ENCODE peak calls at places on chromosomes 11 and 22, in five cellular contexts. Q is heart right ventricle, T is astrocyte of the cerebellum, S is SJSA1, F is ovary. O is an unnamed sample.
A peak's percentile ranks its signal among the peaks of the same experiment; 100 is the strongest.

GRCh38 chr22:50444663-50445062 is 30.2 kb downstream of the SBF1 start:
- DNase-seq in Q (no peak), T (peak; percentile 33), S (no peak), F (peak; percentile 70), O (peak; percentile 66)

GRCh38 chr11:10125522-10126133 is 168.4 kb downstream of the SBF2 start:
- DNase-seq in Q (no peak), T (peak; percentile 22), S (no peak), F (no peak), O (no peak)

GRCh38 chr11:31779268-31779879 is 31.7 kb downstream of the PAX6 start:
- DNase-seq in Q (no peak), T (peak; percentile 50), S (no peak), F (no peak), O (peak; percentile 13)

GRCh38 chr11:46958777-46959176 is 22.2 kb downstream of the CSTPP1 start:
- DNase-seq in Q (no peak), T (no peak), S (no peak), F (no peak), O (no peak)

GRCh38 chr11:118251858-118252652 is at the start of gene MPZL3:
- DNase-seq in Q (peak; percentile 77), T (peak; percentile 18), S (peak; percentile 2), F (peak; percentile 57), O (peak; percentile 45)

GRCh38 chr11:101126551-101127347 is 2.9 kb downstream of the PGR start:
- DNase-seq in Q (peak; percentile 41), T (no peak), S (peak; percentile 8), F (peak; percentile 64), O (peak; percentile 69)

GRCh38 chr22:29780781-29781676 is 13.9 kb downstream of the UQCR10 start:
- DNase-seq in Q (no peak), T (peak; percentile 85), S (peak; percentile 82), F (no peak), O (peak; percentile 41)

GRCh38 chr11:47331454-47332302 is 20.8 kb downstream of the MYBPC3 start:
- DNase-seq in Q (no peak), T (no peak), S (no peak), F (no peak), O (no peak)

GRCh38 chr11:115893701-115894100 is 389.5 kb upstream of the CADM1 start:
- DNase-seq in Q (no peak), T (no peak), S (peak; percentile 63), F (no peak), O (no peak)

GRCh38 chr11:41003339-41003992 is 456.0 kb downstream of the LRRC4C start:
- DNase-seq in Q (no peak), T (no peak), S (peak; percentile 73), F (no peak), O (no peak)

GRCh38 chr11:128904303-128904871 is 13.2 kb downstream of the KCNJ5 start:
- DNase-seq in Q (no peak), T (no peak), S (no peak), F (no peak), O (no peak)

GRCh38 chr22:24322522-24322921 is 51.9 kb downstream of the SPECC1L start:
- DNase-seq in Q (no peak), T (no peak), S (no peak), F (no peak), O (no peak)

GRCh38 chr11:90332415-90332814 is 109.6 kb upstream of the CHORDC1 start:
- DNase-seq in Q (no peak), T (no peak), S (no peak), F (no peak), O (no peak)

GRCh38 chr11:75510626-75511025 is 15.1 kb downstream of the GDPD5 start:
- DNase-seq in Q (no peak), T (no peak), S (no peak), F (no peak), O (no peak)

GRCh38 chr11:57224537-57224936 is 12.5 kb downstream of the APLNR start:
- DNase-seq in Q (no peak), T (no peak), S (peak; percentile 52), F (no peak), O (no peak)

GRCh38 chr11:102920118-102920684 is 35.3 kb downstream of the MMP13 start:
- DNase-seq in Q (no peak), T (no peak), S (no peak), F (no peak), O (no peak)

GRCh38 chr11:100777118-100777517 is 90.0 kb downstream of the ARHGAP42 start:
- DNase-seq in Q (no peak), T (no peak), S (no peak), F (no peak), O (no peak)

GRCh38 chr11:45939836-45940235 is 17.4 kb downstream of the LARGE2 start:
- DNase-seq in Q (no peak), T (no peak), S (no peak), F (no peak), O (no peak)

GRCh38 chr11:117933930-117934329 is 4.7 kb upstream of the TMPRSS13 start:
- DNase-seq in Q (no peak), T (no peak), S (no peak), F (no peak), O (no peak)

GRCh38 chr22:43077121-43077877 is 11.9 kb downstream of the TTLL1 start:
- DNase-seq in Q (peak; percentile 34), T (no peak), S (no peak), F (no peak), O (no peak)

GRCh38 chr11:87493516-87493915 is 455.8 kb downstream of the TMEM135 start:
- DNase-seq in Q (no peak), T (no peak), S (no peak), F (no peak), O (no peak)

GRCh38 chr22:22894740-22895731 is 7.4 kb downstream of the IGLL5 start:
- DNase-seq in Q (no peak), T (no peak), S (no peak), F (no peak), O (no peak)

GRCh38 chr11:126284829-126285228 is 1.9 kb downstream of the TIRAP start:
- DNase-seq in Q (no peak), T (peak; percentile 96), S (peak; percentile 80), F (peak; percentile 82), O (peak; percentile 94)

GRCh38 chr11:1502971-1503707 is 16.6 kb upstream of the MOB2 start:
- DNase-seq in Q (peak; percentile 59), T (no peak), S (no peak), F (peak; percentile 52), O (no peak)

GRCh38 chr11:83685730-83686129 is 399.6 kb upstream of the CCDC90B start:
- DNase-seq in Q (no peak), T (no peak), S (no peak), F (no peak), O (no peak)

GRCh38 chr11:134483291-134483690 is 71.2 kb upstream of the B3GAT1 start:
- DNase-seq in Q (no peak), T (no peak), S (no peak), F (no peak), O (no peak)

GRCh38 chr22:30877662-30878515 is 90.7 kb downstream of the MORC2 start:
- DNase-seq in Q (no peak), T (no peak), S (no peak), F (no peak), O (no peak)

DNA sequence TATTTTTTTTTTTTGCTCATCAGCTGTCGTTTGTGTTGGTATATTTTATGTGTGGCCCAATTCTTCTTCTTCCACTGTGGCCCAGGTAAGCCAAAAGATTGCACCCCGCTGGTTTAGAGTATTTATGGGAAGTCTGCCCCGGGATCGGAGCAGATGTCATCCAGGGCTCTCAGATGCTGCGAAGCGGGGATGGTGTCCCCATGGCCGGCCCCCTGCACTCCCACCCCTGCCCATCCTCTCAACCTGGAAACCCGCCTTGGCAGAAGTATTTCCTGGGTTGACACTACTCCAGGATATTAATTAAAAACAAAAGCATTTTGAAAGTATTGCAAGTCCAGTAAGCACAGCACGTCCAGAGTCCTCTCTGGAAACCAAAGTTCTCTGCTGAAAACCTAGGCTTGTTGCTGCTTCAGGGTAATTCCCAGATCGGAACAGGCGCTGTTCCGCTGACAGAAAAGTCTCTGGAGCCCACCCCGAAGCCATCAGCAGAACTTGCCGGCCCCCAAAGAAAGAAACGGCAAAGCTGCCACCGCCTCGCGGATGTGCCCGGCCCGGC is 833 bp downstream of the SCUBE2 start:
- DNase-seq in Q (no peak), T (no peak), S (no peak), F (no peak), O (no peak)
- H3K4me3 ChIP-seq in Q (peak overlapping the region; percentile 57), T (peak overlapping the region; percentile 35), S (peak overlapping the region; percentile 27), F (peak overlapping the region; percentile 39), O (peak overlapping the region; percentile 48)

GRCh38 chr22:37267128-37267587 is 15.2 kb upstream of the CYTH4 start:
- DNase-seq in Q (no peak), T (no peak), S (peak; percentile 57), F (peak; percentile 27), O (peak; percentile 36)
- H3K4me3 ChIP-seq in Q (peak overlapping the region; percentile 25), T (peak overlapping the region; percentile 29), S (peak overlapping the region; percentile 37), F (no peak overlapping the region), O (peak overlapping the region; percentile 56)

DNA sequence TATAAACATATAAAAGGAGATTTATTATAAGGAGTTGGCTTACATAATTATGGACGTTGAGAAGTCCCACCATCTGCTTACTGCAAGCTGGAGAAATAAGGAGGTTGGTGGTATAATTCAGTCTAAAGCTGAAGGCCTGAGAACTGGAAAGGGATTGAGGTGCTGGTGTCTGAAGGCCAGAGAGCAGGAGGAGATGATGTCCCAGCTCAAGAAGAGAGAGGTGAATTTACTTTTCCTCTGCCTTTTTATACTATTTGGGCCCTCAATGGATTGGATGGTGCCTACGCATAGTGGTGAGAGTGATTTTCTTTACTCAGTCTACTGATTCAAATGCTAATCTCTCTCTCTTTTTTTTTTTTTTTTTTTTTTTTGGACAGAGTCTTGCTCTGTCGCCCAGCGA is 1.3 kb upstream of the ZNF202 start:
- DNase-seq in Q (no peak), T (no peak), S (no peak), F (no peak), O (no peak)
- H3K4me3 ChIP-seq in Q (peak overlapping the region; percentile 90), T (no peak overlapping the region), S (no peak overlapping the region), F (no peak overlapping the region), O (no peak overlapping the region)

GRCh38 chr11:64130618-64131017 is 35.3 kb downstream of the MACROD1 start:
- DNase-seq in Q (no peak), T (no peak), S (no peak), F (no peak), O (no peak)
- H3K4me3 ChIP-seq in Q (no peak overlapping the region), T (no peak overlapping the region), S (no peak overlapping the region), F (no peak overlapping the region), O (no peak overlapping the region)

GRCh38 chr11:34405079-34405858 is 33.5 kb upstream of the CAT start:
- DNase-seq in Q (no peak), T (no peak), S (no peak), F (no peak), O (no peak)
- H3K4me3 ChIP-seq in Q (no peak overlapping the region), T (no peak overlapping the region), S (no peak overlapping the region), F (no peak overlapping the region), O (no peak overlapping the region)

GRCh38 chr22:20267441-20268288 is 453 bp downstream of the RTN4R start:
- DNase-seq in Q (no peak), T (no peak), S (no peak), F (no peak), O (no peak)
- H3K4me3 ChIP-seq in Q (peak overlapping the region; percentile 51), T (peak overlapping the region; percentile 18), S (peak overlapping the region; percentile 24), F (peak overlapping the region; percentile 38), O (peak overlapping the region; percentile 40)